ENCODE peak calls at places on chromosomes 3 and 15, in eight cellular contexts. One of them, this sample, is unnamed.

GRCh38 chr3:32249184-32249782 is 10.8 kb downstream of the CMTM8 start:
- DNase-seq in progenitor cell of endocrine pancreas: no peak
- DNase-seq in stimulated activated CD4-positive, alpha-beta T cell treated with anti-CD3 and anti-CD28 coated beads, TNF-alpha, amount 100 ng/mL, for 48 hours: no peak
- DNase-seq in NCI-H2081: no peak
- DNase-seq in foreskin fibroblast: peak; percentile 91
- DNase-seq in astrocyte of the spinal cord: peak; percentile 92
- DNase-seq in midbrain: no peak
- DNase-seq in T47D: no peak
- DNase-seq in this sample: no peak

GRCh38 chr15:64985382-64986033 is 4.2 kb downstream of the SPG21 start:
- DNase-seq in NCI-H2081: no peak
- DNase-seq in astrocyte of the spinal cord: no peak
- DNase-seq in T47D: peak; percentile 11
- DNase-seq in midbrain: no peak
- DNase-seq in foreskin fibroblast: peak; percentile 75
- DNase-seq in progenitor cell of endocrine pancreas: no peak
- DNase-seq in stimulated activated CD4-positive, alpha-beta T cell treated with anti-CD3 and anti-CD28 coated beads, TNF-alpha, amount 100 ng/mL, for 48 hours: no peak
- DNase-seq in this sample: no peak

GRCh38 chr3:178112134-178112533 is 424.1 kb upstream of the KCNMB2 start:
- DNase-seq in NCI-H2081: no peak
- DNase-seq in progenitor cell of endocrine pancreas: no peak
- DNase-seq in foreskin fibroblast: no peak
- DNase-seq in stimulated activated CD4-positive, alpha-beta T cell treated with anti-CD3 and anti-CD28 coated beads, TNF-alpha, amount 100 ng/mL, for 48 hours: no peak
- DNase-seq in midbrain: no peak
- DNase-seq in astrocyte of the spinal cord: no peak
- DNase-seq in T47D: no peak
- DNase-seq in this sample: no peak

GRCh38 chr3:115830764-115831395 is 207.6 kb downstream of the GAP43 start:
- DNase-seq in NCI-H2081: no peak
- DNase-seq in midbrain: no peak
- DNase-seq in progenitor cell of endocrine pancreas: no peak
- DNase-seq in T47D: no peak
- DNase-seq in stimulated activated CD4-positive, alpha-beta T cell treated with anti-CD3 and anti-CD28 coated beads, TNF-alpha, amount 100 ng/mL, for 48 hours: no peak
- DNase-seq in astrocyte of the spinal cord: no peak
- DNase-seq in foreskin fibroblast: no peak
- DNase-seq in this sample: no peak

GRCh38 chr3:106365061-106365691 is 496.4 kb upstream of the CBLB start:
- DNase-seq in foreskin fibroblast: no peak
- DNase-seq in NCI-H2081: no peak
- DNase-seq in astrocyte of the spinal cord: no peak
- DNase-seq in progenitor cell of endocrine pancreas: no peak
- DNase-seq in midbrain: no peak
- DNase-seq in T47D: no peak
- DNase-seq in stimulated activated CD4-positive, alpha-beta T cell treated with anti-CD3 and anti-CD28 coated beads, TNF-alpha, amount 100 ng/mL, for 48 hours: no peak
- DNase-seq in this sample: no peak

GRCh38 chr3:194212869-194213320 is 76.9 kb downstream of the HES1 start:
- DNase-seq in astrocyte of the spinal cord: no peak
- DNase-seq in T47D: peak; percentile 64
- DNase-seq in midbrain: no peak
- DNase-seq in stimulated activated CD4-positive, alpha-beta T cell treated with anti-CD3 and anti-CD28 coated beads, TNF-alpha, amount 100 ng/mL, for 48 hours: no peak
- DNase-seq in progenitor cell of endocrine pancreas: no peak
- DNase-seq in NCI-H2081: no peak
- DNase-seq in foreskin fibroblast: no peak
- DNase-seq in this sample: no peak

GRCh38 chr15:85587707-85588441 is 206.9 kb downstream of the KLHL25 start:
- DNase-seq in T47D: no peak
- DNase-seq in midbrain: no peak
- DNase-seq in stimulated activated CD4-positive, alpha-beta T cell treated with anti-CD3 and anti-CD28 coated beads, TNF-alpha, amount 100 ng/mL, for 48 hours: no peak
- DNase-seq in astrocyte of the spinal cord: peak; percentile 79
- DNase-seq in NCI-H2081: no peak
- DNase-seq in foreskin fibroblast: peak; percentile 73
- DNase-seq in progenitor cell of endocrine pancreas: no peak
- DNase-seq in this sample: no peak

GRCh38 chr3:3776607-3777006 is 22.6 kb upstream of the LRRN1 start:
- DNase-seq in NCI-H2081: no peak
- DNase-seq in T47D: no peak
- DNase-seq in astrocyte of the spinal cord: no peak
- DNase-seq in foreskin fibroblast: no peak
- DNase-seq in stimulated activated CD4-positive, alpha-beta T cell treated with anti-CD3 and anti-CD28 coated beads, TNF-alpha, amount 100 ng/mL, for 48 hours: no peak
- DNase-seq in progenitor cell of endocrine pancreas: no peak
- DNase-seq in midbrain: no peak
- DNase-seq in this sample: no peak

GRCh38 chr3:72446406-72447058 is 401.7 kb downstream of the SHQ1 start:
- DNase-seq in astrocyte of the spinal cord: peak; percentile 29
- DNase-seq in NCI-H2081: peak; percentile 41
- DNase-seq in progenitor cell of endocrine pancreas: no peak
- DNase-seq in T47D: no peak
- DNase-seq in midbrain: peak; percentile 78
- DNase-seq in foreskin fibroblast: no peak
- DNase-seq in stimulated activated CD4-positive, alpha-beta T cell treated with anti-CD3 and anti-CD28 coated beads, TNF-alpha, amount 100 ng/mL, for 48 hours: no peak
- DNase-seq in this sample: peak; percentile 52

GRCh38 chr15:42608110-42608531 is 32.7 kb downstream of the STARD9 start:
- DNase-seq in NCI-H2081: no peak
- DNase-seq in astrocyte of the spinal cord: no peak
- DNase-seq in stimulated activated CD4-positive, alpha-beta T cell treated with anti-CD3 and anti-CD28 coated beads, TNF-alpha, amount 100 ng/mL, for 48 hours: peak; percentile 27
- DNase-seq in foreskin fibroblast: no peak
- DNase-seq in progenitor cell of endocrine pancreas: no peak
- DNase-seq in T47D: no peak
- DNase-seq in midbrain: no peak
- DNase-seq in this sample: peak; percentile 49

GRCh38 chr15:70152070-70152480 is 54.4 kb upstream of the TLE3 start:
- DNase-seq in NCI-H2081: peak; percentile 97
- DNase-seq in astrocyte of the spinal cord: peak; percentile 68
- DNase-seq in progenitor cell of endocrine pancreas: no peak
- DNase-seq in midbrain: no peak
- DNase-seq in T47D: no peak
- DNase-seq in stimulated activated CD4-positive, alpha-beta T cell treated with anti-CD3 and anti-CD28 coated beads, TNF-alpha, amount 100 ng/mL, for 48 hours: no peak
- DNase-seq in foreskin fibroblast: no peak
- DNase-seq in this sample: no peak

GRCh38 chr15:70569718-70570231 is 193.6 kb downstream of the UACA start:
- DNase-seq in astrocyte of the spinal cord: peak; percentile 38
- DNase-seq in midbrain: no peak
- DNase-seq in stimulated activated CD4-positive, alpha-beta T cell treated with anti-CD3 and anti-CD28 coated beads, TNF-alpha, amount 100 ng/mL, for 48 hours: no peak
- DNase-seq in NCI-H2081: no peak
- DNase-seq in progenitor cell of endocrine pancreas: no peak
- DNase-seq in T47D: no peak
- DNase-seq in foreskin fibroblast: no peak
- DNase-seq in this sample: no peak

GRCh38 chr3:52324676-52325075 is 8.6 kb downstream of the DNAH1 start:
- DNase-seq in foreskin fibroblast: no peak
- DNase-seq in astrocyte of the spinal cord: no peak
- DNase-seq in stimulated activated CD4-positive, alpha-beta T cell treated with anti-CD3 and anti-CD28 coated beads, TNF-alpha, amount 100 ng/mL, for 48 hours: no peak
- DNase-seq in T47D: no peak
- DNase-seq in progenitor cell of endocrine pancreas: no peak
- DNase-seq in NCI-H2081: no peak
- DNase-seq in midbrain: no peak
- DNase-seq in this sample: no peak

GRCh38 chr15:63382966-63383710 is 1.5 kb upstream of the CA12 start:
- DNase-seq in T47D: no peak
- DNase-seq in foreskin fibroblast: peak; percentile 43
- DNase-seq in stimulated activated CD4-positive, alpha-beta T cell treated with anti-CD3 and anti-CD28 coated beads, TNF-alpha, amount 100 ng/mL, for 48 hours: no peak
- DNase-seq in progenitor cell of endocrine pancreas: no peak
- DNase-seq in midbrain: no peak
- DNase-seq in NCI-H2081: no peak
- DNase-seq in astrocyte of the spinal cord: peak; percentile 45
- DNase-seq in this sample: no peak

GRCh38 chr15:29126821-29127461 is 142.7 kb downstream of the NSMCE3 start:
- DNase-seq in T47D: no peak
- DNase-seq in foreskin fibroblast: no peak
- DNase-seq in stimulated activated CD4-positive, alpha-beta T cell treated with anti-CD3 and anti-CD28 coated beads, TNF-alpha, amount 100 ng/mL, for 48 hours: no peak
- DNase-seq in astrocyte of the spinal cord: no peak
- DNase-seq in midbrain: no peak
- DNase-seq in progenitor cell of endocrine pancreas: no peak
- DNase-seq in NCI-H2081: no peak
- DNase-seq in this sample: no peak

GRCh38 chr3:125192190-125193035 is 20.1 kb downstream of the SLC12A8 start:
- DNase-seq in NCI-H2081: no peak
- DNase-seq in T47D: peak; percentile 56
- DNase-seq in astrocyte of the spinal cord: no peak
- DNase-seq in foreskin fibroblast: no peak
- DNase-seq in midbrain: no peak
- DNase-seq in progenitor cell of endocrine pancreas: no peak
- DNase-seq in stimulated activated CD4-positive, alpha-beta T cell treated with anti-CD3 and anti-CD28 coated beads, TNF-alpha, amount 100 ng/mL, for 48 hours: no peak
- DNase-seq in this sample: no peak

GRCh38 chr15:69222002-69222474 is 61.6 kb downstream of the GLCE start:
- DNase-seq in astrocyte of the spinal cord: no peak
- DNase-seq in progenitor cell of endocrine pancreas: no peak
- DNase-seq in NCI-H2081: no peak
- DNase-seq in stimulated activated CD4-positive, alpha-beta T cell treated with anti-CD3 and anti-CD28 coated beads, TNF-alpha, amount 100 ng/mL, for 48 hours: no peak
- DNase-seq in T47D: no peak
- DNase-seq in midbrain: no peak
- DNase-seq in foreskin fibroblast: no peak
- DNase-seq in this sample: no peak

GRCh38 chr3:139284221-139284620 is 59.6 kb upstream of the MRPS22 start:
- DNase-seq in NCI-H2081: no peak
- DNase-seq in astrocyte of the spinal cord: no peak
- DNase-seq in progenitor cell of endocrine pancreas: no peak
- DNase-seq in T47D: no peak
- DNase-seq in foreskin fibroblast: peak; percentile 93
- DNase-seq in midbrain: no peak
- DNase-seq in stimulated activated CD4-positive, alpha-beta T cell treated with anti-CD3 and anti-CD28 coated beads, TNF-alpha, amount 100 ng/mL, for 48 hours: no peak
- DNase-seq in this sample: no peak

GRCh38 chr15:89243046-89243690 is 611 bp upstream of the FANCI start:
- DNase-seq in foreskin fibroblast: peak; percentile 62
- DNase-seq in NCI-H2081: no peak
- DNase-seq in progenitor cell of endocrine pancreas: no peak
- DNase-seq in T47D: no peak
- DNase-seq in midbrain: no peak
- DNase-seq in stimulated activated CD4-positive, alpha-beta T cell treated with anti-CD3 and anti-CD28 coated beads, TNF-alpha, amount 100 ng/mL, for 48 hours: no peak
- DNase-seq in astrocyte of the spinal cord: no peak
- DNase-seq in this sample: no peak

GRCh38 chr15:68930268-68931022 is at the start of gene SPESP1:
- DNase-seq in foreskin fibroblast: peak; percentile 89
- DNase-seq in NCI-H2081: no peak
- DNase-seq in T47D: no peak
- DNase-seq in midbrain: peak; percentile 4
- DNase-seq in astrocyte of the spinal cord: peak; percentile 52
- DNase-seq in progenitor cell of endocrine pancreas: no peak
- DNase-seq in stimulated activated CD4-positive, alpha-beta T cell treated with anti-CD3 and anti-CD28 coated beads, TNF-alpha, amount 100 ng/mL, for 48 hours: peak; percentile 18
- DNase-seq in this sample: peak; percentile 54

GRCh38 chr3:38582941-38583645 is 66.4 kb downstream of the SCN5A start:
- DNase-seq in progenitor cell of endocrine pancreas: no peak
- DNase-seq in foreskin fibroblast: no peak
- DNase-seq in astrocyte of the spinal cord: no peak
- DNase-seq in midbrain: no peak
- DNase-seq in NCI-H2081: peak; percentile 3
- DNase-seq in stimulated activated CD4-positive, alpha-beta T cell treated with anti-CD3 and anti-CD28 coated beads, TNF-alpha, amount 100 ng/mL, for 48 hours: no peak
- DNase-seq in T47D: no peak
- DNase-seq in this sample: no peak

GRCh38 chr3:31815006-31815405 is 166.1 kb downstream of the OSBPL10 start:
- DNase-seq in foreskin fibroblast: no peak
- DNase-seq in NCI-H2081: no peak
- DNase-seq in stimulated activated CD4-positive, alpha-beta T cell treated with anti-CD3 and anti-CD28 coated beads, TNF-alpha, amount 100 ng/mL, for 48 hours: no peak
- DNase-seq in astrocyte of the spinal cord: no peak
- DNase-seq in midbrain: no peak
- DNase-seq in progenitor cell of endocrine pancreas: no peak
- DNase-seq in T47D: no peak
- DNase-seq in this sample: no peak

GRCh38 chr3:58009749-58010535 is 1.7 kb downstream of the FLNB start:
- DNase-seq in astrocyte of the spinal cord: no peak
- DNase-seq in midbrain: no peak
- DNase-seq in stimulated activated CD4-positive, alpha-beta T cell treated with anti-CD3 and anti-CD28 coated beads, TNF-alpha, amount 100 ng/mL, for 48 hours: no peak
- DNase-seq in foreskin fibroblast: no peak
- DNase-seq in progenitor cell of endocrine pancreas: no peak
- DNase-seq in T47D: peak; percentile 58
- DNase-seq in NCI-H2081: peak; percentile 2
- DNase-seq in this sample: no peak

GRCh38 chr3:27507515-27508266 is 23.5 kb upstream of the SLC4A7 start:
- DNase-seq in stimulated activated CD4-positive, alpha-beta T cell treated with anti-CD3 and anti-CD28 coated beads, TNF-alpha, amount 100 ng/mL, for 48 hours: no peak
- DNase-seq in T47D: no peak
- DNase-seq in NCI-H2081: peak; percentile 46
- DNase-seq in foreskin fibroblast: no peak
- DNase-seq in midbrain: no peak
- DNase-seq in astrocyte of the spinal cord: peak; percentile 27
- DNase-seq in progenitor cell of endocrine pancreas: no peak
- DNase-seq in this sample: no peak

This sample was measured in pons.